ENCODE peak calls at places on chromosome 22, in five cellular contexts. B, M, O, R and S are unnamed samples.
A peak's percentile ranks its signal among the peaks of the same experiment; 100 is the strongest.

GRCh38 chr22:40560551-40560950 is 76.0 kb downstream of the MRTFA start:
- DNase-seq in B (no peak), M (no peak), O (no peak), R (peak; percentile 42), S (no peak)

GRCh38 chr22:30701872-30702271 is 7.2 kb downstream of the OSBP2 start:
- DNase-seq in B (no peak), M (no peak), O (no peak), R (peak; percentile 22), S (no peak)

GRCh38 chr22:22928666-22929380 is 41.2 kb downstream of the IGLL5 start:
- DNase-seq in B (peak; percentile 27), M (no peak), O (no peak), R (peak; percentile 56), S (no peak)

GRCh38 chr22:39325392-39325932 is 6.0 kb upstream of the RPL3 start:
- DNase-seq in B (no peak), M (no peak), O (no peak), R (no peak), S (no peak)

GRCh38 chr22:39908737-39909136 is 7.9 kb downstream of the GRAP2 start:
- DNase-seq in B (no peak), M (no peak), O (no peak), R (no peak), S (no peak)

GRCh38 chr22:19815823-19816290 is 38.8 kb downstream of the GNB1L start:
- DNase-seq in B (no peak), M (no peak), O (peak; percentile 24), R (no peak), S (peak; percentile 1)

GRCh38 chr22:17130199-17130598 is 9.0 kb upstream of the TMEM121B start:
- DNase-seq in B (no peak), M (no peak), O (no peak), R (no peak), S (no peak)

GRCh38 chr22:37199839-37200161 is 11.8 kb upstream of the C1QTNF6 start:
- DNase-seq in B (no peak), M (no peak), O (no peak), R (no peak), S (no peak)

GRCh38 chr22:33542153-33542552 is 378.1 kb downstream of the LARGE1 start:
- DNase-seq in B (no peak), M (no peak), O (no peak), R (no peak), S (no peak)

GRCh38 chr22:50191041-50191740 is 5.5 kb downstream of the TRABD start:
- DNase-seq in B (no peak), M (no peak), O (no peak), R (no peak), S (no peak)

GRCh38 chr22:29096736-29097669 is 24.2 kb downstream of the KREMEN1 start:
- DNase-seq in B (no peak), M (no peak), O (peak; percentile 51), R (no peak), S (peak; percentile 84)

GRCh38 chr22:35134637-35135036 is 68.7 kb downstream of the ISX start:
- DNase-seq in B (no peak), M (no peak), O (peak; percentile 67), R (no peak), S (peak; percentile 29)

GRCh38 chr22:18947905-18948304 is 11.8 kb upstream of the PRODH start:
- DNase-seq in B (no peak), M (no peak), O (peak; percentile 52), R (no peak), S (no peak)

GRCh38 chr22:28983190-28983589 is 78.4 kb downstream of the C22orf31 start:
- DNase-seq in B (no peak), M (no peak), O (peak; percentile 68), R (no peak), S (no peak)

GRCh38 chr22:50136431-50137047 is 34.0 kb upstream of the PANX2 start:
- DNase-seq in B (no peak), M (peak; percentile 32), O (no peak), R (peak; percentile 28), S (no peak)

GRCh38 chr22:42217752-42218280 is 52.6 kb downstream of the TCF20 start:
- DNase-seq in B (no peak), M (no peak), O (no peak), R (no peak), S (no peak)

GRCh38 chr22:29073618-29074275 is 912 bp downstream of the KREMEN1 start:
- DNase-seq in B (peak; percentile 53), M (no peak), O (peak; percentile 88), R (peak; percentile 16), S (peak; percentile 56)

GRCh38 chr22:39215070-39215396 is 29.7 kb downstream of the PDGFB start:
- DNase-seq in B (no peak), M (no peak), O (no peak), R (no peak), S (no peak)

GRCh38 chr22:44229809-44230208 is 49.1 kb downstream of the PARVG start:
- DNase-seq in B (no peak), M (no peak), O (no peak), R (no peak), S (no peak)

GRCh38 chr22:16935209-16935608 is 72.8 kb downstream of the GAB4 start:
- DNase-seq in B (no peak), M (no peak), O (no peak), R (no peak), S (no peak)

GRCh38 chr22:43945632-43946390 is 9.4 kb upstream of the SAMM50 start:
- DNase-seq in B (peak; percentile 30), M (no peak), O (peak; percentile 90), R (peak; percentile 64), S (peak; percentile 76)

GRCh38 chr22:38981659-38982007 is 514 bp upstream of the APOBEC3B start:
- DNase-seq in B (no peak), M (no peak), O (no peak), R (no peak), S (no peak)

GRCh38 chr22:37893583-37893983 is 12.5 kb upstream of the MICALL1 start:
- DNase-seq in B (no peak), M (no peak), O (peak; percentile 61), R (no peak), S (no peak)

GRCh38 chr22:46514592-46515207 is 22.7 kb downstream of the CELSR1 start:
- DNase-seq in B (no peak), M (no peak), O (peak; percentile 62), R (peak; percentile 49), S (no peak)

GRCh38 chr22:43745783-43746356 is 66.2 kb downstream of the EFCAB6 start:
- DNase-seq in B (no peak), M (peak; percentile 87), O (no peak), R (no peak), S (no peak)

GRCh38 chr22:45316796-45317526 is 7.2 kb downstream of the FAM118A start:
- DNase-seq in B (no peak), M (no peak), O (no peak), R (no peak), S (no peak)

GRCh38 chr22:17083811-17084540 is 824 bp upstream of the IL17RA start:
- DNase-seq in B (no peak), M (no peak), O (no peak), R (no peak), S (no peak)

GRCh38 chr22:32684822-32685187 is 116.7 kb upstream of the TIMP3 start:
- DNase-seq in B (no peak), M (no peak), O (no peak), R (peak; percentile 72), S (no peak)